ENCODE peak calls at places on chromosome 20, in five cellular contexts. One of them, this sample, is unnamed.

GRCh38 chr20:57256908-57257307 is 9.5 kb downstream of the BMP7 start:
- DNase-seq in NCI-H510A treated with DMSO at 0.1 percent for 48 hours: no peak
- DNase-seq in MCF 10A: no peak
- DNase-seq in stimulated activated CD4-positive, alpha-beta T cell treated with anti-CD3 and anti-CD28 coated beads, Interleukin-4, amount 100 ng/mL, for 24 hours: no peak
- DNase-seq in M059J: no peak
- DNase-seq in this sample: no peak

GRCh38 chr20:19737025-19737424 is 21.0 kb upstream of the RIN2 start:
- DNase-seq in NCI-H510A treated with DMSO at 0.1 percent for 48 hours: no peak
- DNase-seq in MCF 10A: peak; percentile 98
- DNase-seq in stimulated activated CD4-positive, alpha-beta T cell treated with anti-CD3 and anti-CD28 coated beads, Interleukin-4, amount 100 ng/mL, for 24 hours: no peak
- DNase-seq in M059J: peak; percentile 46
- DNase-seq in this sample: no peak

GRCh38 chr20:9617940-9618339 is 103.5 kb downstream of the LAMP5 start:
- DNase-seq in NCI-H510A treated with DMSO at 0.1 percent for 48 hours: peak; percentile 93
- DNase-seq in MCF 10A: peak; percentile 63
- DNase-seq in stimulated activated CD4-positive, alpha-beta T cell treated with anti-CD3 and anti-CD28 coated beads, Interleukin-4, amount 100 ng/mL, for 24 hours: no peak
- DNase-seq in M059J: peak; percentile 73
- DNase-seq in this sample: peak; percentile 60

GRCh38 chr20:35739294-35740163 is 2.5 kb downstream of the RBM39 start:
- DNase-seq in NCI-H510A treated with DMSO at 0.1 percent for 48 hours: no peak
- DNase-seq in MCF 10A: peak; percentile 58
- DNase-seq in stimulated activated CD4-positive, alpha-beta T cell treated with anti-CD3 and anti-CD28 coated beads, Interleukin-4, amount 100 ng/mL, for 24 hours: no peak
- DNase-seq in M059J: peak; percentile 34
- DNase-seq in this sample: no peak

GRCh38 chr20:57405236-57406016 is 14.2 kb downstream of the RBM38 start:
- DNase-seq in NCI-H510A treated with DMSO at 0.1 percent for 48 hours: no peak
- DNase-seq in MCF 10A: no peak
- DNase-seq in stimulated activated CD4-positive, alpha-beta T cell treated with anti-CD3 and anti-CD28 coated beads, Interleukin-4, amount 100 ng/mL, for 24 hours: no peak
- DNase-seq in M059J: no peak
- DNase-seq in this sample: no peak

GRCh38 chr20:41048475-41049242 is 20.0 kb downstream of the TOP1 start:
- DNase-seq in NCI-H510A treated with DMSO at 0.1 percent for 48 hours: peak; percentile 13
- DNase-seq in MCF 10A: no peak
- DNase-seq in stimulated activated CD4-positive, alpha-beta T cell treated with anti-CD3 and anti-CD28 coated beads, Interleukin-4, amount 100 ng/mL, for 24 hours: no peak
- DNase-seq in M059J: peak; percentile 45
- DNase-seq in this sample: no peak

GRCh38 chr20:1900321-1900791 is 5.1 kb downstream of the SIRPA start:
- DNase-seq in NCI-H510A treated with DMSO at 0.1 percent for 48 hours: no peak
- DNase-seq in MCF 10A: peak; percentile 67
- DNase-seq in stimulated activated CD4-positive, alpha-beta T cell treated with anti-CD3 and anti-CD28 coated beads, Interleukin-4, amount 100 ng/mL, for 24 hours: no peak
- DNase-seq in M059J: peak; percentile 77
- DNase-seq in this sample: peak; percentile 92

GRCh38 chr20:41643504-41643938 is 25.3 kb upstream of the CHD6 start:
- DNase-seq in NCI-H510A treated with DMSO at 0.1 percent for 48 hours: peak; percentile 94
- DNase-seq in MCF 10A: peak; percentile 54
- DNase-seq in stimulated activated CD4-positive, alpha-beta T cell treated with anti-CD3 and anti-CD28 coated beads, Interleukin-4, amount 100 ng/mL, for 24 hours: no peak
- DNase-seq in M059J: peak; percentile 79
- DNase-seq in this sample: no peak

GRCh38 chr20:20373046-20373706 is 5.3 kb downstream of the INSM1 start:
- DNase-seq in NCI-H510A treated with DMSO at 0.1 percent for 48 hours: peak; percentile 78
- DNase-seq in MCF 10A: peak; percentile 64
- DNase-seq in stimulated activated CD4-positive, alpha-beta T cell treated with anti-CD3 and anti-CD28 coated beads, Interleukin-4, amount 100 ng/mL, for 24 hours: no peak
- DNase-seq in M059J: peak; percentile 82
- DNase-seq in this sample: peak; percentile 68

GRCh38 chr20:45053441-45054351 is 47.2 kb downstream of the KCNS1 start:
- DNase-seq in NCI-H510A treated with DMSO at 0.1 percent for 48 hours: no peak
- DNase-seq in MCF 10A: no peak
- DNase-seq in stimulated activated CD4-positive, alpha-beta T cell treated with anti-CD3 and anti-CD28 coated beads, Interleukin-4, amount 100 ng/mL, for 24 hours: no peak
- DNase-seq in M059J: no peak
- DNase-seq in this sample: no peak

GRCh38 chr20:24657211-24657610 is 187.8 kb downstream of the SYNDIG1 start:
- DNase-seq in NCI-H510A treated with DMSO at 0.1 percent for 48 hours: no peak
- DNase-seq in MCF 10A: peak; percentile 17
- DNase-seq in stimulated activated CD4-positive, alpha-beta T cell treated with anti-CD3 and anti-CD28 coated beads, Interleukin-4, amount 100 ng/mL, for 24 hours: no peak
- DNase-seq in M059J: no peak
- DNase-seq in this sample: no peak

GRCh38 chr20:58466729-58467571 is 48.2 kb downstream of the APCDD1L start:
- DNase-seq in NCI-H510A treated with DMSO at 0.1 percent for 48 hours: no peak
- DNase-seq in MCF 10A: no peak
- DNase-seq in stimulated activated CD4-positive, alpha-beta T cell treated with anti-CD3 and anti-CD28 coated beads, Interleukin-4, amount 100 ng/mL, for 24 hours: no peak
- DNase-seq in M059J: no peak
- DNase-seq in this sample: no peak

GRCh38 chr20:53208110-53208908 is 236.2 kb downstream of the TSHZ2 start:
- DNase-seq in NCI-H510A treated with DMSO at 0.1 percent for 48 hours: no peak
- DNase-seq in MCF 10A: no peak
- DNase-seq in stimulated activated CD4-positive, alpha-beta T cell treated with anti-CD3 and anti-CD28 coated beads, Interleukin-4, amount 100 ng/mL, for 24 hours: peak; percentile 28
- DNase-seq in M059J: peak; percentile 26
- DNase-seq in this sample: no peak

GRCh38 chr20:458766-459165 is 3.6 kb downstream of the TBC1D20 start:
- DNase-seq in NCI-H510A treated with DMSO at 0.1 percent for 48 hours: no peak
- DNase-seq in MCF 10A: no peak
- DNase-seq in stimulated activated CD4-positive, alpha-beta T cell treated with anti-CD3 and anti-CD28 coated beads, Interleukin-4, amount 100 ng/mL, for 24 hours: no peak
- DNase-seq in M059J: no peak
- DNase-seq in this sample: no peak

GRCh38 chr20:10093087-10093591 is 58.4 kb downstream of the ANKEF1 start:
- DNase-seq in NCI-H510A treated with DMSO at 0.1 percent for 48 hours: no peak
- DNase-seq in MCF 10A: peak; percentile 84
- DNase-seq in stimulated activated CD4-positive, alpha-beta T cell treated with anti-CD3 and anti-CD28 coated beads, Interleukin-4, amount 100 ng/mL, for 24 hours: no peak
- DNase-seq in M059J: peak; percentile 99
- DNase-seq in this sample: no peak

GRCh38 chr20:36506253-36506652 is 35.1 kb upstream of the MYL9 start:
- DNase-seq in NCI-H510A treated with DMSO at 0.1 percent for 48 hours: no peak
- DNase-seq in MCF 10A: peak; percentile 25
- DNase-seq in stimulated activated CD4-positive, alpha-beta T cell treated with anti-CD3 and anti-CD28 coated beads, Interleukin-4, amount 100 ng/mL, for 24 hours: no peak
- DNase-seq in M059J: peak; percentile 30
- DNase-seq in this sample: peak; percentile 40

GRCh38 chr20:19786311-19786710 is 28.3 kb downstream of the RIN2 start:
- DNase-seq in NCI-H510A treated with DMSO at 0.1 percent for 48 hours: peak; percentile 36
- DNase-seq in MCF 10A: peak; percentile 93
- DNase-seq in stimulated activated CD4-positive, alpha-beta T cell treated with anti-CD3 and anti-CD28 coated beads, Interleukin-4, amount 100 ng/mL, for 24 hours: no peak
- DNase-seq in M059J: peak; percentile 83
- DNase-seq in this sample: peak; percentile 85

GRCh38 chr20:59790388-59790787 is 143.0 kb downstream of the SYCP2 start:
- DNase-seq in NCI-H510A treated with DMSO at 0.1 percent for 48 hours: no peak
- DNase-seq in MCF 10A: no peak
- DNase-seq in stimulated activated CD4-positive, alpha-beta T cell treated with anti-CD3 and anti-CD28 coated beads, Interleukin-4, amount 100 ng/mL, for 24 hours: no peak
- DNase-seq in M059J: no peak
- DNase-seq in this sample: no peak

GRCh38 chr20:46568570-46569129 is 18.2 kb upstream of the OCSTAMP start:
- DNase-seq in NCI-H510A treated with DMSO at 0.1 percent for 48 hours: peak; percentile 72
- DNase-seq in MCF 10A: peak; percentile 81
- DNase-seq in stimulated activated CD4-positive, alpha-beta T cell treated with anti-CD3 and anti-CD28 coated beads, Interleukin-4, amount 100 ng/mL, for 24 hours: no peak
- DNase-seq in M059J: peak; percentile 83
- DNase-seq in this sample: peak; percentile 67

GRCh38 chr20:25072226-25072811 is 9.6 kb downstream of the VSX1 start:
- DNase-seq in NCI-H510A treated with DMSO at 0.1 percent for 48 hours: no peak
- DNase-seq in MCF 10A: no peak
- DNase-seq in stimulated activated CD4-positive, alpha-beta T cell treated with anti-CD3 and anti-CD28 coated beads, Interleukin-4, amount 100 ng/mL, for 24 hours: no peak
- DNase-seq in M059J: peak; percentile 35
- DNase-seq in this sample: no peak

GRCh38 chr20:20195011-20195705 is 142.8 kb downstream of the CFAP61 start:
- DNase-seq in NCI-H510A treated with DMSO at 0.1 percent for 48 hours: no peak
- DNase-seq in MCF 10A: no peak
- DNase-seq in stimulated activated CD4-positive, alpha-beta T cell treated with anti-CD3 and anti-CD28 coated beads, Interleukin-4, amount 100 ng/mL, for 24 hours: no peak
- DNase-seq in M059J: no peak
- DNase-seq in this sample: no peak

GRCh38 chr20:2752631-2753455 is 47.6 kb downstream of the CPXM1 start:
- DNase-seq in NCI-H510A treated with DMSO at 0.1 percent for 48 hours: no peak
- DNase-seq in MCF 10A: peak; percentile 44
- DNase-seq in stimulated activated CD4-positive, alpha-beta T cell treated with anti-CD3 and anti-CD28 coated beads, Interleukin-4, amount 100 ng/mL, for 24 hours: peak; percentile 31
- DNase-seq in M059J: peak; percentile 51
- DNase-seq in this sample: no peak

GRCh38 chr20:19952392-19952791 is 64.8 kb upstream of the NAA20 start:
- DNase-seq in NCI-H510A treated with DMSO at 0.1 percent for 48 hours: no peak
- DNase-seq in MCF 10A: no peak
- DNase-seq in stimulated activated CD4-positive, alpha-beta T cell treated with anti-CD3 and anti-CD28 coated beads, Interleukin-4, amount 100 ng/mL, for 24 hours: no peak
- DNase-seq in M059J: peak; percentile 47
- DNase-seq in this sample: no peak

GRCh38 chr20:313948-314347 is 11.4 kb upstream of the SOX12 start:
- DNase-seq in NCI-H510A treated with DMSO at 0.1 percent for 48 hours: no peak
- DNase-seq in MCF 10A: peak; percentile 47
- DNase-seq in stimulated activated CD4-positive, alpha-beta T cell treated with anti-CD3 and anti-CD28 coated beads, Interleukin-4, amount 100 ng/mL, for 24 hours: no peak
- DNase-seq in M059J: peak; percentile 94
- DNase-seq in this sample: no peak

GRCh38 chr20:52481443-52481842 is 289.9 kb upstream of the ZFP64 start:
- DNase-seq in NCI-H510A treated with DMSO at 0.1 percent for 48 hours: peak; percentile 4
- DNase-seq in MCF 10A: no peak
- DNase-seq in stimulated activated CD4-positive, alpha-beta T cell treated with anti-CD3 and anti-CD28 coated beads, Interleukin-4, amount 100 ng/mL, for 24 hours: no peak
- DNase-seq in M059J: no peak
- DNase-seq in this sample: no peak

GRCh38 chr20:57627972-57628650 is 7.9 kb upstream of the ZBP1 start:
- DNase-seq in NCI-H510A treated with DMSO at 0.1 percent for 48 hours: no peak
- DNase-seq in MCF 10A: no peak
- DNase-seq in stimulated activated CD4-positive, alpha-beta T cell treated with anti-CD3 and anti-CD28 coated beads, Interleukin-4, amount 100 ng/mL, for 24 hours: peak; percentile 38
- DNase-seq in M059J: no peak
- DNase-seq in this sample: no peak

GRCh38 chr20:51404297-51405060 is 138.0 kb downstream of the NFATC2 start:
- DNase-seq in NCI-H510A treated with DMSO at 0.1 percent for 48 hours: no peak
- DNase-seq in MCF 10A: no peak
- DNase-seq in stimulated activated CD4-positive, alpha-beta T cell treated with anti-CD3 and anti-CD28 coated beads, Interleukin-4, amount 100 ng/mL, for 24 hours: peak; percentile 89
- DNase-seq in M059J: peak; percentile 31
- DNase-seq in this sample: no peak

GRCh38 chr20:33568378-33569289 is 78.7 kb downstream of the CBFA2T2 start:
- DNase-seq in NCI-H510A treated with DMSO at 0.1 percent for 48 hours: peak; percentile 95
- DNase-seq in MCF 10A: no peak
- DNase-seq in stimulated activated CD4-positive, alpha-beta T cell treated with anti-CD3 and anti-CD28 coated beads, Interleukin-4, amount 100 ng/mL, for 24 hours: no peak
- DNase-seq in M059J: no peak
- DNase-seq in this sample: peak; percentile 91

GRCh38 chr20:822651-823325 is 10.7 kb upstream of the FAM110A start:
- DNase-seq in NCI-H510A treated with DMSO at 0.1 percent for 48 hours: no peak
- DNase-seq in MCF 10A: no peak
- DNase-seq in stimulated activated CD4-positive, alpha-beta T cell treated with anti-CD3 and anti-CD28 coated beads, Interleukin-4, amount 100 ng/mL, for 24 hours: no peak
- DNase-seq in M059J: no peak
- DNase-seq in this sample: no peak

GRCh38 chr20:52434453-52434852 is 242.9 kb upstream of the ZFP64 start:
- DNase-seq in NCI-H510A treated with DMSO at 0.1 percent for 48 hours: no peak
- DNase-seq in MCF 10A: no peak
- DNase-seq in stimulated activated CD4-positive, alpha-beta T cell treated with anti-CD3 and anti-CD28 coated beads, Interleukin-4, amount 100 ng/mL, for 24 hours: no peak
- DNase-seq in M059J: no peak
- DNase-seq in this sample: no peak

GRCh38 chr20:23085415-23086055 is 589 bp downstream of the CD93 start:
- DNase-seq in NCI-H510A treated with DMSO at 0.1 percent for 48 hours: no peak
- DNase-seq in MCF 10A: no peak
- DNase-seq in stimulated activated CD4-positive, alpha-beta T cell treated with anti-CD3 and anti-CD28 coated beads, Interleukin-4, amount 100 ng/mL, for 24 hours: no peak
- DNase-seq in M059J: no peak
- DNase-seq in this sample: no peak